ENCODE peak calls at places on chromosomes 13 and 19, in four cellular contexts. One of them, this sample, is unnamed.

GRCh38 chr13:67134322-67135129 is 95.6 kb downstream of the PCDH9 start:
- DNase-seq in endothelial cell: no peak
- DNase-seq in nephron progenitor cell: no peak
- DNase-seq in memory B cell: no peak
- DNase-seq in this sample: no peak

GRCh38 chr19:8323781-8324185 is 2.5 kb downstream of the RPS28 start:
- DNase-seq in endothelial cell: no peak
- DNase-seq in nephron progenitor cell: no peak
- DNase-seq in memory B cell: no peak
- DNase-seq in this sample: no peak

GRCh38 chr19:47541507-47541906 is 26.6 kb upstream of the NAPA start:
- DNase-seq in endothelial cell: no peak
- DNase-seq in nephron progenitor cell: no peak
- DNase-seq in memory B cell: no peak
- DNase-seq in this sample: no peak

GRCh38 chr19:53868892-53869804 is 1.5 kb downstream of the MYADM start:
- DNase-seq in endothelial cell: peak
- DNase-seq in nephron progenitor cell: peak
- DNase-seq in memory B cell: peak
- DNase-seq in this sample: peak

GRCh38 chr13:94217370-94217769 is 262.1 kb downstream of the DCT start:
- DNase-seq in endothelial cell: no peak
- DNase-seq in nephron progenitor cell: no peak
- DNase-seq in memory B cell: no peak
- DNase-seq in this sample: no peak

GRCh38 chr19:55082023-55082851 is 6.6 kb downstream of the EPS8L1 start:
- DNase-seq in endothelial cell: no peak
- DNase-seq in nephron progenitor cell: peak
- DNase-seq in memory B cell: no peak
- DNase-seq in this sample: no peak

GRCh38 chr19:42363614-42364346 is 26.3 kb downstream of the CNFN start:
- DNase-seq in endothelial cell: no peak
- DNase-seq in nephron progenitor cell: no peak
- DNase-seq in memory B cell: no peak
- DNase-seq in this sample: peak

GRCh38 chr13:20566424-20566916 is 487 bp upstream of the IFT88 start:
- DNase-seq in endothelial cell: no peak
- DNase-seq in nephron progenitor cell: no peak
- DNase-seq in memory B cell: no peak
- DNase-seq in this sample: no peak

GRCh38 chr19:18607222-18608101 is 863 bp upstream of the CRLF1 start:
- DNase-seq in endothelial cell: no peak
- DNase-seq in nephron progenitor cell: peak
- DNase-seq in memory B cell: no peak
- DNase-seq in this sample: no peak

GRCh38 chr19:45793178-45793564 is 526 bp upstream of the DMWD start:
- DNase-seq in endothelial cell: no peak
- DNase-seq in nephron progenitor cell: no peak
- DNase-seq in memory B cell: no peak
- DNase-seq in this sample: no peak

GRCh38 chr19:17969096-17969792 is 2.3 kb downstream of the KCNN1 start:
- DNase-seq in endothelial cell: no peak
- DNase-seq in nephron progenitor cell: no peak
- DNase-seq in memory B cell: no peak
- DNase-seq in this sample: no peak

GRCh38 chr13:101325423-101325822 is 90.9 kb downstream of the NALCN start:
- DNase-seq in endothelial cell: no peak
- DNase-seq in nephron progenitor cell: no peak
- DNase-seq in memory B cell: no peak
- DNase-seq in this sample: no peak

GRCh38 chr13:105848494-105848893 is 687.0 kb downstream of the EFNB2 start:
- DNase-seq in endothelial cell: no peak
- DNase-seq in nephron progenitor cell: no peak
- DNase-seq in memory B cell: no peak
- DNase-seq in this sample: no peak

GRCh38 chr13:52161193-52161646 is 1.8 kb upstream of the NEK3 start:
- DNase-seq in endothelial cell: no peak
- DNase-seq in nephron progenitor cell: no peak
- DNase-seq in memory B cell: no peak
- DNase-seq in this sample: no peak

GRCh38 chr13:97648171-97648880 is 214.4 kb downstream of the RAP2A start:
- DNase-seq in endothelial cell: no peak
- DNase-seq in nephron progenitor cell: no peak
- DNase-seq in memory B cell: no peak
- DNase-seq in this sample: no peak

GRCh38 chr13:114146629-114147028 is 14.2 kb upstream of the RASA3 start:
- DNase-seq in endothelial cell: peak
- DNase-seq in nephron progenitor cell: no peak
- DNase-seq in memory B cell: no peak
- DNase-seq in this sample: no peak

GRCh38 chr19:49859838-49860715 is 7.3 kb downstream of the PNKP start:
- DNase-seq in endothelial cell: no peak
- DNase-seq in nephron progenitor cell: no peak
- DNase-seq in memory B cell: no peak
- DNase-seq in this sample: no peak

GRCh38 chr13:30851697-30852096 is 54.4 kb upstream of the MEDAG start:
- DNase-seq in endothelial cell: no peak
- DNase-seq in nephron progenitor cell: no peak
- DNase-seq in memory B cell: no peak
- DNase-seq in this sample: peak

GRCh38 chr19:53945441-53945840 is 17.3 kb upstream of the CACNG8 start:
- DNase-seq in endothelial cell: peak
- DNase-seq in nephron progenitor cell: no peak
- DNase-seq in memory B cell: no peak
- DNase-seq in this sample: no peak

GRCh38 chr19:35908977-35909683 is 1.0 kb upstream of the TYROBP start:
- DNase-seq in endothelial cell: no peak
- DNase-seq in nephron progenitor cell: no peak
- DNase-seq in memory B cell: peak
- DNase-seq in this sample: no peak

GRCh38 chr19:43778651-43779050 is 2.1 kb downstream of the KCNN4 start:
- DNase-seq in endothelial cell: no peak
- DNase-seq in nephron progenitor cell: no peak
- DNase-seq in memory B cell: no peak
- DNase-seq in this sample: no peak

GRCh38 chr13:27338816-27339215 is 68.2 kb downstream of the RASL11A start:
- DNase-seq in endothelial cell: peak
- DNase-seq in nephron progenitor cell: no peak
- DNase-seq in memory B cell: no peak
- DNase-seq in this sample: no peak

GRCh38 chr19:46958542-46958941 is 61.1 kb upstream of the NPAS1 start:
- DNase-seq in endothelial cell: no peak
- DNase-seq in nephron progenitor cell: no peak
- DNase-seq in memory B cell: no peak
- DNase-seq in this sample: no peak

GRCh38 chr19:16139752-16140151 is 3.7 kb upstream of the HSH2D start:
- DNase-seq in endothelial cell: no peak
- DNase-seq in nephron progenitor cell: no peak
- DNase-seq in memory B cell: no peak
- DNase-seq in this sample: no peak

GRCh38 chr19:44745386-44745831 is 3.1 kb upstream of the BCL3 start:
- DNase-seq in endothelial cell: no peak
- DNase-seq in nephron progenitor cell: no peak
- DNase-seq in memory B cell: no peak
- DNase-seq in this sample: no peak

GRCh38 chr19:38744298-38744681 is at the start of gene CAPN12:
- DNase-seq in endothelial cell: no peak
- DNase-seq in nephron progenitor cell: no peak
- DNase-seq in memory B cell: no peak
- DNase-seq in this sample: no peak

GRCh38 chr13:107441279-107441678 is 774.1 kb downstream of the LIG4 start:
- DNase-seq in endothelial cell: no peak
- DNase-seq in nephron progenitor cell: no peak
- DNase-seq in memory B cell: no peak
- DNase-seq in this sample: no peak

GRCh38 chr13:79512950-79513349 is 32.0 kb downstream of the NDFIP2 start:
- DNase-seq in endothelial cell: no peak
- DNase-seq in nephron progenitor cell: no peak
- DNase-seq in memory B cell: no peak
- DNase-seq in this sample: no peak

GRCh38 chr13:48866204-48866603 is 109.5 kb upstream of the FNDC3A start:
- DNase-seq in endothelial cell: no peak
- DNase-seq in nephron progenitor cell: no peak
- DNase-seq in memory B cell: no peak
- DNase-seq in this sample: no peak

GRCh38 chr19:37329686-37330085 is 41.2 kb upstream of the ZNF527 start:
- DNase-seq in endothelial cell: peak
- DNase-seq in nephron progenitor cell: no peak
- DNase-seq in memory B cell: no peak
- DNase-seq in this sample: no peak

GRCh38 chr19:39677931-39678889 is 22.5 kb downstream of the LGALS16 start:
- DNase-seq in endothelial cell: no peak
- DNase-seq in nephron progenitor cell: no peak
- DNase-seq in memory B cell: no peak
- DNase-seq in this sample: no peak

GRCh38 chr13:26786651-26787295 is 26.2 kb upstream of the GPR12 start:
- DNase-seq in endothelial cell: no peak
- DNase-seq in nephron progenitor cell: no peak
- DNase-seq in memory B cell: no peak
- DNase-seq in this sample: no peak

GRCh38 chr13:95713651-95714050 is 36.7 kb downstream of the DNAJC3 start:
- DNase-seq in endothelial cell: no peak
- DNase-seq in nephron progenitor cell: no peak
- DNase-seq in memory B cell: no peak
- DNase-seq in this sample: no peak

GRCh38 chr19:50500060-50500752 is 10.8 kb downstream of the JOSD2 start:
- DNase-seq in endothelial cell: no peak
- DNase-seq in nephron progenitor cell: peak
- DNase-seq in memory B cell: no peak
- DNase-seq in this sample: no peak

GRCh38 chr19:45496349-45496953 is 396 bp downstream of the RTN2 start:
- DNase-seq in endothelial cell: peak
- DNase-seq in nephron progenitor cell: peak
- DNase-seq in memory B cell: peak
- DNase-seq in this sample: no peak

GRCh38 chr13:95533545-95534135 is 18.9 kb upstream of the CLDN10 start:
- DNase-seq in endothelial cell: peak
- DNase-seq in nephron progenitor cell: peak
- DNase-seq in memory B cell: no peak
- DNase-seq in this sample: no peak

GRCh38 chr13:98677398-98677797 is 75.1 kb downstream of the SLC15A1 start:
- DNase-seq in endothelial cell: no peak
- DNase-seq in nephron progenitor cell: no peak
- DNase-seq in memory B cell: no peak
- DNase-seq in this sample: no peak